ENCODE peak calls at places on chromosome 10, in four cellular contexts. X is suprapubic skin, Y is prostate gland, I is GM23338. Z is an unnamed sample.
A peak's percentile ranks its signal among the peaks of the same experiment; 100 is the strongest.

GRCh38 chr10:72740526-72740925 is 48.6 kb downstream of the MCU start:
- DNase-seq in Y (no peak), X (no peak), I (no peak), Z (no peak)

GRCh38 chr10:88131561-88132139 is 268.2 kb downstream of the PTEN start:
- DNase-seq in I (peak; percentile 30), X (no peak), Y (peak; percentile 96), Z (peak; percentile 93)

GRCh38 chr10:6048281-6049030 is 13.7 kb downstream of the IL2RA start:
- DNase-seq in X (peak; percentile 37), Y (no peak), I (no peak), Z (peak; percentile 40)

GRCh38 chr10:974785-975074 is 13.5 kb upstream of the GTPBP4 start:
- DNase-seq in Y (no peak), X (no peak), I (no peak), Z (no peak)

GRCh38 chr10:35423505-35424306 is 87.4 kb downstream of the CCNY start:
- DNase-seq in X (no peak), I (no peak), Y (no peak), Z (no peak)

GRCh38 chr10:10394933-10395658 is 622.6 kb upstream of the CELF2 start:
- DNase-seq in I (no peak), Y (no peak), X (no peak), Z (no peak)

GRCh38 chr10:114767589-114768393 is 53.8 kb upstream of the FHIP2A start:
- DNase-seq in X (no peak), Y (no peak), I (peak; percentile 84), Z (no peak)

GRCh38 chr10:123241391-123242141 is 87.4 kb downstream of the BUB3 start:
- DNase-seq in Y (no peak), X (no peak), I (no peak), Z (no peak)

GRCh38 chr10:121457729-121458128 is 140.5 kb downstream of the FGFR2 start:
- DNase-seq in Y (no peak), X (no peak), I (no peak), Z (no peak)

GRCh38 chr10:81978238-81978637 is 103.2 kb downstream of the NRG3 start:
- DNase-seq in I (peak; percentile 76), Y (no peak), X (no peak), Z (no peak)

GRCh38 chr10:29748109-29748650 is 113.4 kb upstream of the SVIL start:
- DNase-seq in I (no peak), X (no peak), Y (no peak), Z (no peak)

GRCh38 chr10:126749030-126749655 is 78.7 kb upstream of the C10orf90 start:
- DNase-seq in I (peak; percentile 92), X (peak; percentile 73), Y (peak; percentile 60), Z (no peak)

GRCh38 chr10:86244296-86244695 is 122.3 kb downstream of the GRID1 start:
- DNase-seq in X (no peak), I (no peak), Y (no peak), Z (no peak)

GRCh38 chr10:4470231-4470840 is 355.7 kb upstream of the AKR1E2 start:
- DNase-seq in Y (no peak), I (no peak), X (no peak), Z (no peak)

GRCh38 chr10:43340101-43340500 is 31.3 kb upstream of the FXYD4 start:
- DNase-seq in I (no peak), X (no peak), Y (no peak), Z (no peak)

GRCh38 chr10:3773465-3774017 is 11.5 kb downstream of the KLF6 start:
- DNase-seq in Y (no peak), I (no peak), X (no peak), Z (no peak)

GRCh38 chr10:76231258-76231934 is 800.0 kb downstream of the LRMDA start:
- DNase-seq in Y (no peak), I (peak; percentile 76), X (no peak), Z (no peak)

GRCh38 chr10:80443531-80443974 is 10.6 kb upstream of the TSPAN14 start:
- DNase-seq in Y (peak; percentile 40), X (no peak), I (peak; percentile 37), Z (no peak)

GRCh38 chr10:8511026-8511425 is 456.5 kb downstream of the GATA3 start:
- DNase-seq in I (peak; percentile 54), X (no peak), Y (no peak), Z (no peak)

GRCh38 chr10:6576326-6576725 is 3.8 kb downstream of the PRKCQ start:
- DNase-seq in Y (no peak), X (no peak), I (no peak), Z (no peak)

GRCh38 chr10:109902992-109903947 is 20.0 kb downstream of the XPNPEP1 start:
- DNase-seq in Y (peak; percentile 32), I (no peak), X (no peak), Z (no peak)

GRCh38 chr10:50216894-50217293 is 34.4 kb downstream of the ASAH2 start:
- DNase-seq in I (peak; percentile 69), X (no peak), Y (no peak), Z (no peak)

GRCh38 chr10:1211844-1212570 is 155.8 kb downstream of the WDR37 start:
- DNase-seq in X (no peak), I (no peak), Y (no peak), Z (no peak)

GRCh38 chr10:43304687-43305333 is 37.9 kb upstream of the RASGEF1A start:
- DNase-seq in X (peak; percentile 91), Y (peak; percentile 57), I (peak; percentile 79), Z (no peak)

GRCh38 chr10:118752401-118752800 is 2.4 kb downstream of the CACUL1 start:
- DNase-seq in I (no peak), X (no peak), Y (no peak), Z (no peak)

GRCh38 chr10:118753331-118753730 is 1.4 kb downstream of the CACUL1 start:
- DNase-seq in I (no peak), Y (no peak), X (no peak), Z (no peak)

GRCh38 chr10:118751272-118751671 is 3.5 kb downstream of the CACUL1 start:
- DNase-seq in X (no peak), Y (no peak), I (no peak), Z (no peak)

GRCh38 chr10:118754556-118755423 is at the start of gene CACUL1:
- DNase-seq in Y (peak; percentile 100), X (peak; percentile 100), I (peak; percentile 100), Z (peak; percentile 100)

DNA sequence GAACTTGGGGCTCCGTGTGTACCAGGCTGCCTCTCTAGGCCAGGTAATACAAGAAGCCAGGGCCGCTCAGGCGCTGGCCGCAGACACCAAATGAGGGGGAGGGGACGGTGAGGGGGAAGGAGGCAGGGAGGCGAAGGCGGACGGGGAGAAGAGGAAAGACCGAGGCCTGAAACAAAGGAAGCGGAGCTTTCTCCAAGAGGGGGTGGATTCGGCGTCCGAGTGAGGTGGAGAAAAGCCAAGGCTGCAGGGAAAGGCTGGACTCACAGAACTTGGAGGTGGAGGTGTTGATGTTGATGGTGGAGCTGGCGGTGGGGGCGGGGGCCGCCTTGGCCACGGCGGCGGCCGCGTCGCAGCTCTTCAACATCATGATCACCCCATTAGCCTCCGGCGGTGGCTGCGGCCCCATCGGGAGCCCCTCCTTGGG is 626 bp downstream of the CACUL1 start:
- DNase-seq in X (no peak), Y (peak; percentile 53), I (peak; percentile 78), Z (no peak)
- TF ChIP-seq POLR2AphosphoS5 in X (no peak), Y (no peak), I (no peak), Z (no peak)

DNA sequence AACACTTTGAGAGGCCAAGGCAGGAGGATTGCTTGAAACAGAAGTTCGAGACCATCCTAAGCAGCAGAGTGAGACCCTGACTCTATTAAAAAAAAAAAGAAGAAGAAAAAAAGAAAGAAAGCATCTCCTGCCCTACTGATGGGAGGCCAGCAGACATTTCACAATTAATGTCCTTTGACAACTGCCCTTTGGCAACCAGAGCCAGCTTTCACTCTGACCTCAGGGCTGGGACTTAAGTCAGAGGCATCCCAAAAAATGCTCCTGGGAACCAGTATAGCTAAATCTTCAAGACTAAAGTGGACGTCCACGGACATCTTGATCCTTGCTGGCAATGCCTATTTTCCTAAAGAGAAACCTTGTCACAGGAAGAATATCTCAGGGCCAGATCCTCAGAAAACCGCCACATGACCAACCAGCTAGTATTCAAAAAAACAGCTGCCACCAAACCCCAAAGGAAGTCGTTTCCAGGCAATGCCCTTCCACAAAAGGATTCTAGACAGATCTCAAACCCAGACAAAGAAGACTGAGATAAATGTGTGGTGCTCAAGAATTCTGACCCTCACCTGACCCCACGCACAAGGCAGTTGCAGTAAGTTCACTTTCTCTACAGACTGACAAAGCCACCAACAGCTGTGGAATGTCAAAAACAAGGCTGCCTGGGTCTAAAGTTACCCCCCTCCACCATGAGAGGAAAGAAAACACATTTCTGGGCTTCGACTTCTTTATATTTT is 18.4 kb downstream of the GFRA1 start:
- DNase-seq in Y (no peak), I (peak; percentile 11), X (no peak), Z (no peak)
- TF ChIP-seq POLR2AphosphoS5 in Y (no peak), I (no peak), X (no peak), Z (no peak)

GRCh38 chr10:49189422-49189821 is 1.2 kb upstream of the TMEM273 start:
- DNase-seq in Y (no peak), I (no peak), X (no peak), Z (peak; percentile 46)

GRCh38 chr10:49185213-49185612 is 3.0 kb downstream of the TMEM273 start:
- DNase-seq in Y (no peak), I (no peak), X (no peak), Z (peak; percentile 72)

GRCh38 chr10:49186613-49187012 is 1.6 kb downstream of the TMEM273 start:
- DNase-seq in Y (no peak), X (no peak), I (no peak), Z (peak; percentile 43)

GRCh38 chr10:49187044-49187484 is 1.1 kb downstream of the TMEM273 start:
- DNase-seq in Y (no peak), I (no peak), X (no peak), Z (peak; percentile 64)

GRCh38 chr10:49187950-49188761 is at the start of gene TMEM273:
- DNase-seq in I (no peak), Y (no peak), X (peak; percentile 79), Z (peak; percentile 87)
- TF ChIP-seq POLR2AphosphoS5 in I (no peak), Y (peak; percentile 28), X (no peak), Z (peak; percentile 67)

GRCh38 chr10:106310596-106310995 is 853.9 kb downstream of the SORCS1 start:
- DNase-seq in Y (no peak), I (peak; percentile 76), X (no peak), Z (no peak)
- TF ChIP-seq POLR2AphosphoS5 in Y (no peak), I (no peak), X (no peak), Z (no peak)

GRCh38 chr10:70337201-70337651 is 45.2 kb downstream of the LRRC20 start:
- DNase-seq in Y (no peak), I (peak; percentile 16), X (no peak), Z (no peak)
- TF ChIP-seq POLR2AphosphoS5 in Y (no peak), I (no peak), X (no peak), Z (no peak)